ENCODE peak calls at places on chromosomes 1 and 21, in ten cellular contexts. G is amniotic stem cell; Z is HFFc6; E is CD8-positive, alpha-beta memory T cell; T is RPMI8226; J is adrenal gland; Q is endothelial cell of umbilical vein; N is AML-193; X is DMS 273 treated with DMSO at 0.1 percent for 48 hours; Y is ecto neural progenitor cell. K is an unnamed sample.

GRCh38 chr1:3290915-3291314 is 163.6 kb upstream of the ARHGEF16 start:
- DNase-seq in Y (no peak), Z (no peak), J (no peak), E (no peak), Q (no peak), N (no peak), X (no peak), T (no peak), G (no peak), K (no peak)

GRCh38 chr1:195328102-195328501 is 1280.1 kb downstream of the KCNT2 start:
- DNase-seq in Z (no peak), Q (no peak), E (no peak), G (no peak), N (no peak), T (no peak), Y (no peak), J (no peak), X (no peak), K (no peak)

GRCh38 chr1:193176788-193177187 is 9.6 kb downstream of the B3GALT2 start:
- DNase-seq in G (no peak), Y (no peak), Q (no peak), N (no peak), X (no peak), E (no peak), J (no peak), T (no peak), Z (no peak), K (no peak)

GRCh38 chr1:3015269-3015635 is 6.0 kb upstream of the ACTRT2 start:
- DNase-seq in X (no peak), Y (no peak), T (no peak), Z (no peak), N (no peak), Q (no peak), G (no peak), J (no peak), E (no peak), K (no peak)

GRCh38 chr1:224558904-224559303 is 57.2 kb upstream of the CNIH3 start:
- DNase-seq in X (no peak), Y (no peak), G (no peak), Z (no peak), N (no peak), T (no peak), Q (no peak), E (no peak), J (no peak), K (no peak)

GRCh38 chr1:107047602-107048001 is 8.9 kb upstream of the PRMT6 start:
- DNase-seq in E (no peak), Q (no peak), X (no peak), G (no peak), J (no peak), Y (no peak), T (no peak), Z (no peak), N (peak; percentile 4), K (no peak)

GRCh38 chr1:27322569-27323116 is 680 bp downstream of the TMEM222 start:
- DNase-seq in N (no peak), G (no peak), Q (no peak), T (no peak), Y (no peak), J (no peak), X (no peak), E (no peak), Z (no peak), K (no peak)

GRCh38 chr21:43597052-43597451 is 62.2 kb downstream of the HSF2BP start:
- DNase-seq in Y (no peak), X (no peak), N (no peak), J (no peak), Q (no peak), E (no peak), Z (peak; percentile 84), T (no peak), G (no peak), K (peak; percentile 91)

GRCh38 chr1:58929667-58930325 is 145.9 kb upstream of the JUN start:
- DNase-seq in N (no peak), E (no peak), Z (no peak), G (no peak), Y (no peak), X (no peak), J (no peak), Q (no peak), T (no peak), K (no peak)

GRCh38 chr1:93995837-93996526 is 86.8 kb upstream of the GCLM start:
- DNase-seq in Q (no peak), J (no peak), Y (no peak), G (no peak), N (no peak), Z (no peak), T (peak; percentile 41), E (no peak), X (no peak), K (peak; percentile 69)

GRCh38 chr1:222653178-222653827 is 35.4 kb downstream of the MIA3 start:
- DNase-seq in E (peak; percentile 12), J (no peak), X (no peak), N (no peak), Z (no peak), Y (no peak), Q (no peak), T (no peak), G (no peak), K (no peak)

GRCh38 chr21:44962481-44962966 is 22.7 kb downstream of the SLX9 start:
- DNase-seq in T (no peak), N (no peak), G (peak; percentile 63), Q (peak; percentile 97), Y (no peak), Z (peak; percentile 78), X (no peak), J (no peak), E (no peak), K (peak; percentile 97)

K was measured in astrocyte of the hippocampus.